ENCODE peak calls at places on chromosomes 3 and 15, in five cellular contexts. K is endothelial cell of umbilical vein; N is CD8-positive, alpha-beta T cell; D is endodermal cell; Y is hepatocyte. O is an unnamed sample. For H3K4me1, the result is how much of the 10 kb centered on the place peaks cover.

GRCh38 chr3:131899021-131899420 is 135.8 kb downstream of the CPNE4 start:
- DNase-seq in Y (no peak), K (no peak), D (no peak), N (no peak), O (no peak)

GRCh38 chr15:79858469-79858868 is 38.3 kb downstream of the MTHFS start:
- DNase-seq in N (no peak), D (no peak), Y (no peak), K (no peak), O (no peak)

GRCh38 chr3:71130516-71131384 is 452.8 kb downstream of the FOXP1 start:
- DNase-seq in Y (peak), N (peak), D (no peak), K (peak), O (no peak)

GRCh38 chr3:78907367-78907766 is 860.4 kb downstream of the ROBO1 start:
- DNase-seq in D (no peak), N (no peak), K (no peak), Y (no peak), O (no peak)

GRCh38 chr3:9099711-9100110 is 136.4 kb upstream of the RAD18 start:
- DNase-seq in Y (no peak), K (no peak), D (peak), N (no peak), O (no peak)

GRCh38 chr3:43638594-43639447 is 17.0 kb upstream of the ANO10 start:
- DNase-seq in K (peak), N (peak), Y (peak), D (peak), O (no peak)

GRCh38 chr3:127422663-127423375 is 135.0 kb upstream of the PRR20G start:
- DNase-seq in D (peak), K (no peak), Y (no peak), N (no peak), O (no peak)

GRCh38 chr3:99720985-99721632 is 82.7 kb downstream of the COL8A1 start:
- DNase-seq in K (peak), N (no peak), Y (no peak), D (no peak), O (no peak)

GRCh38 chr3:42063886-42064285 is 27.3 kb upstream of the TRAK1 start:
- DNase-seq in Y (no peak), K (no peak), N (no peak), D (no peak), O (peak)

GRCh38 chr3:189727191-189727590 is 96.0 kb downstream of the TP63 start:
- DNase-seq in D (no peak), K (no peak), N (no peak), Y (no peak), O (no peak)

GRCh38 chr3:45980819-45981218 is 14.8 kb downstream of the FYCO1 start:
- DNase-seq in K (no peak), D (no peak), Y (no peak), N (no peak), O (no peak)

GRCh38 chr15:85623648-85624047 is 171.1 kb downstream of the KLHL25 start:
- DNase-seq in Y (no peak), D (no peak), K (no peak), N (no peak), O (no peak)

GRCh38 chr3:38616658-38617057 is 32.8 kb downstream of the SCN5A start:
- DNase-seq in D (no peak), N (no peak), K (no peak), Y (no peak), O (no peak)

GRCh38 chr15:44593042-44593736 is 56.2 kb downstream of the EIF3J start:
- DNase-seq in N (no peak), Y (no peak), K (no peak), D (no peak), O (no peak)

GRCh38 chr3:126468028-126468891 is 7.4 kb downstream of the ZXDC start:
- DNase-seq in D (peak), N (no peak), Y (peak), K (no peak), O (peak)

GRCh38 chr15:78734441-78735064 is 76.7 kb downstream of the ADAMTS7 start:
- DNase-seq in Y (no peak), D (peak), N (no peak), K (no peak), O (no peak)

GRCh38 chr3:39541917-39542329 is 74.4 kb downstream of the MOBP start:
- DNase-seq in D (no peak), Y (peak), K (peak), N (no peak), O (no peak)

GRCh38 chr15:39135989-39136388 is 444.9 kb upstream of the THBS1 start:
- DNase-seq in Y (no peak), K (no peak), D (no peak), N (no peak), O (no peak)

GRCh38 chr15:52652984-52653383 is 26.2 kb downstream of the ATOSA start:
- DNase-seq in K (no peak), Y (peak), N (no peak), D (no peak), O (no peak)

GRCh38 chr15:90210593-90210992 is 9.5 kb downstream of the SEMA4B start:
- DNase-seq in K (no peak), D (no peak), Y (no peak), N (no peak), O (no peak)
- H3K4me1 ChIP-seq in K (under half), D (under half), Y (under half), N (under half), O (half or more)

DNA sequence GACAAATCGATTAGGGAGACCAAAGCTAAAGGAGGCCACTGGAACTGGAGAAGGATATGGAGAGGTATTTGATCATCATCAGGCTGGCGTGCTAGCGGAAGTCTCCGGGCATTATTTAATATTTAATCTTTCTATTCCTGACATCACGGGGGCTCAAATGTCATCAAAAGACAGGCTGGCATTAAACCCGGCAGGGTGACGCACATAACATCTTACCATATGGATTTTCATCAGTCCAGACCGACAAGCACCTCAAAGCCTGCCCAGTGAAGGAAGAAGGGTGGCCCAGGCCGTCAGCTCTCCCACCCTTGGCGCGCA is 569 bp downstream of the CCPG1 start:
- DNase-seq in Y (no peak), K (no peak), N (no peak), D (no peak), O (no peak)
- H3K4me1 ChIP-seq in Y (under half), K (under half), N (under half), D (under half), O (under half)

GRCh38 chr3:63972196-63972595 is 51.1 kb downstream of the PSMD6 start:
- DNase-seq in K (no peak), N (no peak), Y (no peak), D (no peak), O (no peak)

GRCh38 chr3:63968612-63969350 is 54.5 kb downstream of the PSMD6 start:
- DNase-seq in N (no peak), Y (no peak), K (no peak), D (no peak), O (no peak)

GRCh38 chr3:63967675-63968611 is 55.4 kb downstream of the PSMD6 start:
- DNase-seq in N (peak), Y (peak), D (no peak), K (peak), O (no peak)

GRCh38 chr3:63970596-63971468 is 52.5 kb downstream of the PSMD6 start:
- DNase-seq in K (no peak), N (no peak), D (peak), Y (no peak), O (no peak)

GRCh38 chr3:63969866-63970265 is 53.4 kb downstream of the PSMD6 start:
- DNase-seq in D (no peak), K (no peak), N (no peak), Y (no peak), O (no peak)
- H3K4me1 ChIP-seq in D (half or more), K (under half), N (half or more), Y (half or more), O (half or more)

GRCh38 chr15:91864669-91865068 is 11.2 kb downstream of the SLCO3A1 start:
- DNase-seq in N (no peak), Y (no peak), K (no peak), D (no peak), O (no peak)
- H3K4me1 ChIP-seq in N (under half), Y (under half), K (under half), D (under half), O (half or more)

GRCh38 chr15:48516125-48516524 is 129.4 kb downstream of the FBN1 start:
- DNase-seq in D (no peak), N (no peak), K (no peak), Y (no peak), O (no peak)
- H3K4me1 ChIP-seq in D (under half), N (under half), K (under half), Y (under half), O (under half)

DNA sequence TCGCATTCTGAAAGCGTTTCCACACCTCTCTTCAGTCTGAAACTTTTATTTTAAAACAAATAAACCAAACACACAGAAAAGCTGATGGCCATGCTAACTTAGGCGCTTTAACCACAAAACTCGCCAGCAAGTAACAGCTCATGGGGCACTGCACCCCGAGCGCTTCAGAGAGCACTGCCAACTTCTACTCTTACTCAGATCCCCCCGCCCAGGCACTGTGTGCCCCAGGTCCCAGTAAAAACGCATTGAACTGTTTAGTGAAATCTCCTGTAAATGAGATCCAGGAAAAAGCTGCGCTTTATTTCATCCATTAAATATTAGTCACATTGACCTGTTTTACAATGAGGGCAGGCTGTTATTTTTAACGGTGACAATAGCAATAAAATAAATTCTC is 99.7 kb downstream of the LRIG1 start:
- DNase-seq in D (no peak), Y (no peak), K (peak), N (no peak), O (peak)
- H3K4me1 ChIP-seq in D (under half), Y (under half), K (under half), N (under half), O (under half)

GRCh38 chr15:60399246-60399915 is 1.6 kb upstream of the ANXA2 start:
- DNase-seq in K (no peak), N (no peak), D (peak), Y (no peak), O (no peak)

GRCh38 chr15:60399931-60400330 is 2.1 kb upstream of the ANXA2 start:
- DNase-seq in D (no peak), N (no peak), Y (no peak), K (peak), O (no peak)

GRCh38 chr15:60396964-60397771 is 618 bp downstream of the ANXA2 start:
- DNase-seq in Y (peak), N (peak), D (peak), K (no peak), O (peak)

GRCh38 chr15:60397772-60398445 is at the start of gene ANXA2:
- DNase-seq in K (peak), D (peak), Y (peak), N (peak), O (peak)

GRCh38 chr15:60400957-60401356 is 3.2 kb upstream of the ANXA2 start:
- DNase-seq in N (no peak), D (peak), Y (no peak), K (no peak), O (no peak)
- H3K4me1 ChIP-seq in N (under half), D (under half), Y (under half), K (under half), O (under half)